ENCODE peak calls at places on chromosomes 16 and 17, in eight cellular contexts. One of them, this sample, is unnamed. For H3K36me3, the result is how much of the 10 kb centered on the place peaks cover.

GRCh38 chr17:53722407-53722806 is 100.3 kb upstream of the KIF2B start:
- DNase-seq in CD8-positive, alpha-beta T cell: no peak
- DNase-seq in GM23338: no peak
- DNase-seq in kidney epithelial cell: peak
- DNase-seq in IMR-90: peak
- DNase-seq in heart left ventricle: no peak
- DNase-seq in pancreas: no peak
- DNase-seq in bronchial epithelial cell: peak
- DNase-seq in this sample: peak

GRCh38 chr17:72699566-72699965 is 392.9 kb downstream of the SLC39A11 start:
- DNase-seq in CD8-positive, alpha-beta T cell: no peak
- DNase-seq in GM23338: no peak
- DNase-seq in kidney epithelial cell: no peak
- DNase-seq in IMR-90: peak
- DNase-seq in heart left ventricle: peak
- DNase-seq in pancreas: no peak
- DNase-seq in bronchial epithelial cell: no peak
- DNase-seq in this sample: no peak

GRCh38 chr17:27878776-27879562 is 14.2 kb downstream of the LYRM9 start:
- DNase-seq in CD8-positive, alpha-beta T cell: no peak
- DNase-seq in GM23338: no peak
- DNase-seq in kidney epithelial cell: no peak
- DNase-seq in IMR-90: no peak
- DNase-seq in heart left ventricle: no peak
- DNase-seq in pancreas: peak
- DNase-seq in bronchial epithelial cell: no peak
- DNase-seq in this sample: no peak

GRCh38 chr17:73066148-73066884 is 26.2 kb downstream of the SLC39A11 start:
- DNase-seq in CD8-positive, alpha-beta T cell: no peak
- DNase-seq in GM23338: no peak
- DNase-seq in kidney epithelial cell: no peak
- DNase-seq in IMR-90: peak
- DNase-seq in heart left ventricle: no peak
- DNase-seq in pancreas: no peak
- DNase-seq in bronchial epithelial cell: no peak
- DNase-seq in this sample: no peak

GRCh38 chr16:19696312-19696711 is 21.7 kb downstream of the KNOP1 start:
- DNase-seq in CD8-positive, alpha-beta T cell: peak
- DNase-seq in GM23338: no peak
- DNase-seq in kidney epithelial cell: no peak
- DNase-seq in IMR-90: peak
- DNase-seq in heart left ventricle: peak
- DNase-seq in pancreas: no peak
- DNase-seq in bronchial epithelial cell: peak
- DNase-seq in this sample: peak

GRCh38 chr16:53219795-53220194 is 165.0 kb downstream of the CHD9 start:
- DNase-seq in CD8-positive, alpha-beta T cell: no peak
- DNase-seq in GM23338: no peak
- DNase-seq in kidney epithelial cell: no peak
- DNase-seq in IMR-90: peak
- DNase-seq in heart left ventricle: no peak
- DNase-seq in pancreas: no peak
- DNase-seq in bronchial epithelial cell: peak
- DNase-seq in this sample: peak

GRCh38 chr17:1878419-1879121 is 48.8 kb downstream of the RPA1 start:
- DNase-seq in CD8-positive, alpha-beta T cell: no peak
- DNase-seq in GM23338: no peak
- DNase-seq in kidney epithelial cell: no peak
- DNase-seq in IMR-90: no peak
- DNase-seq in heart left ventricle: peak
- DNase-seq in pancreas: no peak
- DNase-seq in bronchial epithelial cell: peak
- DNase-seq in this sample: no peak

GRCh38 chr17:57092171-57092570 is 7.1 kb downstream of the AKAP1 start:
- DNase-seq in CD8-positive, alpha-beta T cell: no peak
- DNase-seq in GM23338: no peak
- DNase-seq in kidney epithelial cell: no peak
- DNase-seq in IMR-90: peak
- DNase-seq in heart left ventricle: no peak
- DNase-seq in pancreas: no peak
- DNase-seq in bronchial epithelial cell: no peak
- DNase-seq in this sample: no peak

GRCh38 chr17:29113334-29113733 is 66.9 kb downstream of the MYO18A start:
- DNase-seq in CD8-positive, alpha-beta T cell: no peak
- DNase-seq in GM23338: peak
- DNase-seq in kidney epithelial cell: no peak
- DNase-seq in IMR-90: no peak
- DNase-seq in heart left ventricle: no peak
- DNase-seq in pancreas: peak
- DNase-seq in bronchial epithelial cell: no peak
- DNase-seq in this sample: no peak

GRCh38 chr17:73947281-73947975 is 256.1 kb upstream of the RPL38 start:
- DNase-seq in CD8-positive, alpha-beta T cell: no peak
- DNase-seq in GM23338: no peak
- DNase-seq in kidney epithelial cell: no peak
- DNase-seq in IMR-90: no peak
- DNase-seq in heart left ventricle: no peak
- DNase-seq in pancreas: peak
- DNase-seq in bronchial epithelial cell: no peak
- DNase-seq in this sample: no peak

GRCh38 chr16:49111351-49111750 is 170.3 kb downstream of the CBLN1 start:
- DNase-seq in CD8-positive, alpha-beta T cell: no peak
- DNase-seq in GM23338: no peak
- DNase-seq in kidney epithelial cell: no peak
- DNase-seq in IMR-90: no peak
- DNase-seq in heart left ventricle: no peak
- DNase-seq in pancreas: no peak
- DNase-seq in bronchial epithelial cell: no peak
- DNase-seq in this sample: no peak

GRCh38 chr16:27154573-27155521 is 48.5 kb upstream of the KDM8 start:
- DNase-seq in CD8-positive, alpha-beta T cell: peak
- DNase-seq in GM23338: peak
- DNase-seq in kidney epithelial cell: no peak
- DNase-seq in IMR-90: peak
- DNase-seq in heart left ventricle: peak
- DNase-seq in pancreas: peak
- DNase-seq in bronchial epithelial cell: peak
- DNase-seq in this sample: no peak

GRCh38 chr17:19020016-19020415 is 15.5 kb upstream of the FAM83G start:
- DNase-seq in CD8-positive, alpha-beta T cell: no peak
- DNase-seq in GM23338: no peak
- DNase-seq in kidney epithelial cell: no peak
- DNase-seq in IMR-90: no peak
- DNase-seq in heart left ventricle: no peak
- DNase-seq in pancreas: peak
- DNase-seq in bronchial epithelial cell: no peak
- DNase-seq in this sample: no peak

GRCh38 chr16:66487580-66488235 is 60.6 kb downstream of the BEAN1 start:
- DNase-seq in CD8-positive, alpha-beta T cell: no peak
- DNase-seq in GM23338: no peak
- DNase-seq in kidney epithelial cell: no peak
- DNase-seq in IMR-90: no peak
- DNase-seq in heart left ventricle: no peak
- DNase-seq in pancreas: no peak
- DNase-seq in bronchial epithelial cell: no peak
- DNase-seq in this sample: no peak

GRCh38 chr16:54928016-54928356 is 2.7 kb upstream of the IRX5 start:
- DNase-seq in CD8-positive, alpha-beta T cell: no peak
- DNase-seq in GM23338: peak
- DNase-seq in kidney epithelial cell: no peak
- DNase-seq in IMR-90: no peak
- DNase-seq in heart left ventricle: no peak
- DNase-seq in pancreas: no peak
- DNase-seq in bronchial epithelial cell: no peak
- DNase-seq in this sample: no peak

GRCh38 chr17:43219746-43220380 is 8.2 kb downstream of the TMEM106A start:
- DNase-seq in CD8-positive, alpha-beta T cell: no peak
- DNase-seq in GM23338: no peak
- DNase-seq in kidney epithelial cell: no peak
- DNase-seq in IMR-90: no peak
- DNase-seq in heart left ventricle: no peak
- DNase-seq in pancreas: no peak
- DNase-seq in bronchial epithelial cell: no peak
- DNase-seq in this sample: no peak

GRCh38 chr17:43309505-43310329 is 75.9 kb upstream of the RNU2-1 start:
- DNase-seq in CD8-positive, alpha-beta T cell: no peak
- DNase-seq in GM23338: no peak
- DNase-seq in kidney epithelial cell: no peak
- DNase-seq in IMR-90: no peak
- DNase-seq in heart left ventricle: no peak
- DNase-seq in pancreas: no peak
- DNase-seq in bronchial epithelial cell: no peak
- DNase-seq in this sample: no peak

GRCh38 chr17:6460531-6461161 is 16.4 kb downstream of the PIMREG start:
- DNase-seq in CD8-positive, alpha-beta T cell: no peak
- DNase-seq in GM23338: no peak
- DNase-seq in kidney epithelial cell: no peak
- DNase-seq in IMR-90: no peak
- DNase-seq in heart left ventricle: no peak
- DNase-seq in pancreas: no peak
- DNase-seq in bronchial epithelial cell: no peak
- DNase-seq in this sample: no peak
- TF ChIP-seq CTCF in CD8-positive, alpha-beta T cell: no peak
- TF ChIP-seq CTCF in GM23338: no peak
- TF ChIP-seq CTCF in kidney epithelial cell: no peak
- TF ChIP-seq CTCF in IMR-90: no peak
- TF ChIP-seq CTCF in heart left ventricle: no peak
- TF ChIP-seq CTCF in pancreas: no peak
- TF ChIP-seq CTCF in bronchial epithelial cell: no peak
- TF ChIP-seq CTCF in this sample: no peak

GRCh38 chr17:50603340-50603739 is 31.3 kb upstream of the ABCC3 start:
- DNase-seq in CD8-positive, alpha-beta T cell: no peak
- DNase-seq in GM23338: peak
- DNase-seq in kidney epithelial cell: no peak
- DNase-seq in IMR-90: no peak
- DNase-seq in heart left ventricle: no peak
- DNase-seq in pancreas: no peak
- DNase-seq in bronchial epithelial cell: no peak
- DNase-seq in this sample: no peak
- H3K4me3 ChIP-seq in CD8-positive, alpha-beta T cell: no peak
- H3K4me3 ChIP-seq in GM23338: no peak
- H3K4me3 ChIP-seq in kidney epithelial cell: no peak
- H3K4me3 ChIP-seq in IMR-90: no peak
- H3K4me3 ChIP-seq in heart left ventricle: no peak
- H3K4me3 ChIP-seq in pancreas: no peak
- H3K4me3 ChIP-seq in bronchial epithelial cell: no peak
- H3K4me3 ChIP-seq in this sample: no peak

GRCh38 chr17:78804777-78805176 is 22.7 kb upstream of the CYTH1 start:
- DNase-seq in CD8-positive, alpha-beta T cell: no peak
- DNase-seq in GM23338: no peak
- DNase-seq in kidney epithelial cell: no peak
- DNase-seq in IMR-90: no peak
- DNase-seq in heart left ventricle: no peak
- DNase-seq in pancreas: peak
- DNase-seq in bronchial epithelial cell: no peak
- DNase-seq in this sample: no peak
- H3K36me3 ChIP-seq in CD8-positive, alpha-beta T cell: half or more
- H3K36me3 ChIP-seq in GM23338: under half
- H3K36me3 ChIP-seq in kidney epithelial cell: under half
- H3K36me3 ChIP-seq in IMR-90: half or more
- H3K36me3 ChIP-seq in heart left ventricle: half or more
- H3K36me3 ChIP-seq in pancreas: under half
- H3K36me3 ChIP-seq in bronchial epithelial cell: under half
- H3K36me3 ChIP-seq in this sample: under half

DNA sequence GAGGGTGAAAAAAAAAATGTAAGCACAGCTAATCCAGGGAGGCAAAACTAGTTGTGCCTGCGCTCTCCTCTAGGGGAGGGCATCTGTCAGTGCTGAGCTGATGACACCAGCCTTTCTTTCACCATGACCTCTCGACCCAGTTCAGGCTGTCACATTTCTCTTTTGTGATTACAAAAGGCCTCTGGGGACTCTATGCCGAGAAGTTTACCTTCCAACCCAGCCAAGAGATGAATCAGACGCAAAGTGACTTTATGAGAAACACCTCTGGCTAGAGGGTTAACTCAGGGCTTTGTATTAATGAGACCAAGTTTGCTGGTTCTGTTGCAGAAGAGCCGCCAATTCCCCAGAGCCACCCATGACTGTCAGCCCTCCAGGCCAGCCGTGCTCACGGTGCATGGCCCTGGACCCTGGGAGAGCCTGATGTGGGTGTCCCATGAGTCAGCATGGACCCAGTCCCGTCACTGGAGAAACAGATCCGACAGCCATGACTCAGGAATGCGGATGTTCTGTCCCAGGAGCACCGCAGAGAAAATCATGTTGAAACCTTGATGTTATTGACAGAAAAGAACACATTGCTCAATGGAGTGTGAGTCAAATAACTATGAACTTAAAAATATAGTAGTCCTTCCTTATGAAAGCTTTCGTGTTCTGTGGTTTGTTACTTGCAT is 437.2 kb downstream of the HS3ST3B1 start:
- DNase-seq in CD8-positive, alpha-beta T cell: no peak
- DNase-seq in GM23338: peak
- DNase-seq in kidney epithelial cell: peak
- DNase-seq in IMR-90: peak
- DNase-seq in heart left ventricle: peak
- DNase-seq in pancreas: peak
- DNase-seq in bronchial epithelial cell: peak
- DNase-seq in this sample: peak
- TF ChIP-seq CTCF in CD8-positive, alpha-beta T cell: no peak
- TF ChIP-seq CTCF in GM23338: peak
- TF ChIP-seq CTCF in kidney epithelial cell: no peak
- TF ChIP-seq CTCF in IMR-90: peak
- TF ChIP-seq CTCF in heart left ventricle: no peak
- TF ChIP-seq CTCF in pancreas: no peak
- TF ChIP-seq CTCF in bronchial epithelial cell: peak
- TF ChIP-seq CTCF in this sample: peak

DNA sequence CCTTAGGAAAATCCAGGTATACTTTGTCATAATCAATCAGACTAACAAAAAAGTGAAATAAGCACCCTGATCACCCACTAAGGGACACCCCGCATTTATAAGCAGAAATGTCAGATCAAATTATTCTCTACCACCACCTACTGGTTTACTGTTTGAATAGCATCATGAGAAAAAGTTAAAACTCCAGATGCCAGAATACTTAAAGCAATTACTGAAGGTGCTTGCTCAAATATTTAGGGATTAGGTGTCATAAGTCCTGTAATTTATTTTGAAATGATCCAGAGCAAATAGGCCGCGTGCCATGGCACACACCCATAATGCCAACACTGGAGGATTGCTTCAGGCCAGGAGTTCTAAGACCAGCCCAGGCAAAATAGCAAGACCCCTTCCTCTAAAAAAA is 2.3 kb downstream of the TOP2A start:
- DNase-seq in CD8-positive, alpha-beta T cell: no peak
- DNase-seq in GM23338: peak
- DNase-seq in kidney epithelial cell: no peak
- DNase-seq in IMR-90: peak
- DNase-seq in heart left ventricle: no peak
- DNase-seq in pancreas: no peak
- DNase-seq in bronchial epithelial cell: peak
- DNase-seq in this sample: no peak
- H3K4me3 ChIP-seq in CD8-positive, alpha-beta T cell: no peak
- H3K4me3 ChIP-seq in GM23338: no peak
- H3K4me3 ChIP-seq in kidney epithelial cell: no peak
- H3K4me3 ChIP-seq in IMR-90: no peak
- H3K4me3 ChIP-seq in heart left ventricle: no peak
- H3K4me3 ChIP-seq in pancreas: no peak
- H3K4me3 ChIP-seq in bronchial epithelial cell: no peak
- H3K4me3 ChIP-seq in this sample: no peak

This sample was measured in BJ.